ENCODE peak calls at places on chromosome 3, in eight cellular contexts. P is body of pancreas, A is fibroblast of lung, L is cardiac fibroblast, I is GM12865, B is HFF-Myc, O is fibroblast of pulmonary artery, Z is mammary epithelial cell. N is an unnamed sample.
A peak's percentile ranks its signal among the peaks of the same experiment; 100 is the strongest.

GRCh38 chr3:61564405-61565059 is 3.2 kb downstream of the PTPRG start:
- DNase-seq in P (peak; percentile 78), A (peak; percentile 81), L (peak; percentile 74), I (peak; percentile 10), B (peak; percentile 20), O (peak; percentile 75), Z (no peak), N (peak; percentile 33)

GRCh38 chr3:26091096-26091495 is 301.2 kb downstream of the OXSM start:
- DNase-seq in P (no peak), A (no peak), L (no peak), I (no peak), B (no peak), O (no peak), Z (no peak), N (no peak)

GRCh38 chr3:3699816-3700633 is 99.2 kb upstream of the LRRN1 start:
- DNase-seq in P (peak; percentile 19), A (no peak), L (no peak), I (no peak), B (no peak), O (no peak), Z (peak; percentile 12), N (peak; percentile 43)

GRCh38 chr3:58023536-58023935 is 15.3 kb downstream of the FLNB start:
- DNase-seq in P (no peak), A (no peak), L (no peak), I (no peak), B (no peak), O (no peak), Z (no peak), N (peak; percentile 52)

GRCh38 chr3:188286087-188286513 is 132.1 kb downstream of the LPP start:
- DNase-seq in P (peak; percentile 25), A (peak; percentile 99), L (peak; percentile 99), I (no peak), B (peak; percentile 88), O (peak; percentile 97), Z (peak; percentile 99), N (peak; percentile 98)

GRCh38 chr3:187737401-187738088 is 7.7 kb downstream of the BCL6 start:
- DNase-seq in P (peak; percentile 62), A (peak; percentile 70), L (peak; percentile 78), I (no peak), B (no peak), O (peak; percentile 86), Z (peak; percentile 72), N (no peak)

GRCh38 chr3:134149286-134149685 is 101.4 kb downstream of the RYK start:
- DNase-seq in P (no peak), A (no peak), L (no peak), I (no peak), B (no peak), O (no peak), Z (no peak), N (no peak)

GRCh38 chr3:32593903-32594525 is 23.4 kb upstream of the DYNC1LI1 start:
- DNase-seq in P (no peak), A (peak; percentile 37), L (peak; percentile 84), I (no peak), B (no peak), O (peak; percentile 81), Z (peak; percentile 67), N (no peak)

GRCh38 chr3:101377796-101378195 is 57.4 kb upstream of the IMPG2 start:
- DNase-seq in P (no peak), A (no peak), L (peak; percentile 31), I (no peak), B (no peak), O (peak; percentile 20), Z (no peak), N (no peak)

GRCh38 chr3:9914011-9914410 is 2.9 kb upstream of the IL17RC start:
- DNase-seq in P (peak; percentile 24), A (no peak), L (no peak), I (no peak), B (no peak), O (no peak), Z (no peak), N (no peak)

GRCh38 chr3:9913601-9914000 is 3.3 kb upstream of the IL17RC start:
- DNase-seq in P (peak; percentile 19), A (no peak), L (no peak), I (no peak), B (no peak), O (no peak), Z (no peak), N (no peak)

GRCh38 chr3:9916346-9916733 is 558 bp upstream of the IL17RC start:
- DNase-seq in P (peak; percentile 16), A (peak; percentile 43), L (peak; percentile 91), I (no peak), B (no peak), O (peak; percentile 42), Z (no peak), N (no peak)

GRCh38 chr3:9915252-9916141 is 1.4 kb upstream of the IL17RC start:
- DNase-seq in P (peak; percentile 76), A (peak; percentile 59), L (peak; percentile 58), I (peak; percentile 46), B (no peak), O (peak; percentile 61), Z (no peak), N (no peak)

GRCh38 chr3:9914559-9915251 is 2.2 kb upstream of the IL17RC start:
- DNase-seq in P (peak; percentile 20), A (no peak), L (no peak), I (no peak), B (no peak), O (no peak), Z (no peak), N (no peak)
- H3K4me3 ChIP-seq in P (no peak overlapping the region), A (no peak overlapping the region), L (peak overlapping the region; percentile 56), I (peak overlapping the region; percentile 39), B (peak overlapping the region; percentile 56), O (no peak overlapping the region), Z (no peak overlapping the region), N (peak overlapping the region; percentile 38)

GRCh38 chr3:29144807-29145206 is 136.1 kb upstream of the RBMS3 start:
- DNase-seq in P (peak; percentile 13), A (peak; percentile 72), L (peak; percentile 78), I (no peak), B (peak; percentile 24), O (peak; percentile 79), Z (no peak), N (peak; percentile 6)
- TF ChIP-seq CTCF in P (no peak), A (no peak), L (peak; percentile 38), I (no peak), B (peak; percentile 20), O (peak; percentile 43), Z (no peak), N (no peak)

GRCh38 chr3:56915969-56916586 is 114.3 kb upstream of the ARHGEF3 start:
- DNase-seq in P (peak; percentile 20), A (no peak), L (no peak), I (peak; percentile 79), B (no peak), O (no peak), Z (no peak), N (no peak)
- H3K4me3 ChIP-seq in P (no peak overlapping the region), A (no peak overlapping the region), L (no peak overlapping the region), I (peak overlapping the region; percentile 20), B (no peak overlapping the region), O (no peak overlapping the region), Z (no peak overlapping the region), N (no peak overlapping the region)

DNA sequence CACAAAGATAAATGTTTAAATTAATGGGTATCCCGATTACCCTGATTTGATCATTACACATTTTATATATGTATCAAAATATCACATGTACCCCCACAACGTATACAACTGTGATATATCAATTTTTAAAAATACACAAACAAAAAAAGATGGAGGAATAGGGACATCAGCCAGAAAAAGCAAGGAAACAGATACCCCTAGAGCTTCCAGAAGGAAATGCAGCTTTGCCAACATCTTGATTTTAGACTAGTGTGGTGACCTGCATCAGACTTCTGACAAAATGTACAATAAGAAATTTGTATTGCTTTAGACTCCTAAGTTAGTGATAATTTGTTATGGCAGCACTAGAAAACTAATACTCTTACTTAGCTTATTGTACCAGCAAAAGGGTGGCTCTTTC is 483.8 kb downstream of the TUSC7 start:
- DNase-seq in P (no peak), A (no peak), L (peak; percentile 10), I (no peak), B (no peak), O (no peak), Z (no peak), N (no peak)
- TF ChIP-seq CTCF in P (no peak), A (no peak), L (peak; percentile 28), I (peak; percentile 9), B (peak; percentile 49), O (peak; percentile 1), Z (no peak), N (no peak)

GRCh38 chr3:42177801-42178150 is 86.6 kb downstream of the TRAK1 start:
- DNase-seq in P (no peak), A (no peak), L (no peak), I (no peak), B (no peak), O (no peak), Z (no peak), N (no peak)
- H3K4me3 ChIP-seq in P (no peak overlapping the region), A (no peak overlapping the region), L (no peak overlapping the region), I (no peak overlapping the region), B (no peak overlapping the region), O (no peak overlapping the region), Z (no peak overlapping the region), N (no peak overlapping the region)

N was measured in astrocyte of the cerebellum.